ENCODE peak calls at places on chromosomes 3 and 15, in four cellular contexts. D is GM23248, T is body of pancreas, K is tibial artery. Z is an unnamed sample.
A peak's percentile ranks its signal among the peaks of the same experiment; 100 is the strongest.

GRCh38 chr3:120855665-120856437 is 52.2 kb upstream of the STXBP5L start:
- DNase-seq in D (peak; percentile 94), T (no peak), K (peak; percentile 37), Z (peak; percentile 89)

GRCh38 chr15:22895465-22896190 is 57.2 kb downstream of the NIPA2 start:
- DNase-seq in D (peak; percentile 30), T (no peak), K (no peak), Z (no peak)

GRCh38 chr3:65785065-65785645 is 253.6 kb downstream of the MAGI1 start:
- DNase-seq in D (peak; percentile 70), T (no peak), K (no peak), Z (no peak)

GRCh38 chr15:68360716-68361115 is 71.2 kb downstream of the ITGA11 start:
- DNase-seq in D (no peak), T (no peak), K (no peak), Z (no peak)

GRCh38 chr15:38992541-38993334 is 428.1 kb upstream of the RASGRP1 start:
- DNase-seq in D (no peak), T (no peak), K (no peak), Z (no peak)

GRCh38 chr3:70753572-70753971 is 441.1 kb upstream of the MDFIC2 start:
- DNase-seq in D (no peak), T (no peak), K (no peak), Z (no peak)

GRCh38 chr3:47780727-47781325 is 867 bp downstream of the SMARCC1 start:
- DNase-seq in D (peak; percentile 59), T (no peak), K (no peak), Z (no peak)

GRCh38 chr3:51706788-51707731 is at the start of gene GRM2:
- DNase-seq in D (peak; percentile 85), T (peak; percentile 88), K (peak; percentile 57), Z (no peak)

GRCh38 chr15:99143655-99144610 is 39.1 kb downstream of the SYNM start:
- DNase-seq in D (peak; percentile 87), T (peak; percentile 62), K (peak; percentile 94), Z (no peak)

GRCh38 chr3:20515834-20516233 is 329.8 kb upstream of the SGO1 start:
- DNase-seq in D (no peak), T (no peak), K (no peak), Z (no peak)

GRCh38 chr3:189710620-189711388 is 79.6 kb downstream of the TP63 start:
- DNase-seq in D (peak; percentile 97), T (peak; percentile 31), K (no peak), Z (no peak)

GRCh38 chr3:176584413-176585176 is 612.7 kb downstream of the TBL1XR1 start:
- DNase-seq in D (peak; percentile 72), T (no peak), K (no peak), Z (no peak)

GRCh38 chr3:155995525-155996370 is 124.6 kb upstream of the KCNAB1 start:
- DNase-seq in D (peak; percentile 66), T (peak; percentile 7), K (no peak), Z (no peak)

GRCh38 chr3:43862992-43863805 is 172.5 kb downstream of the ABHD5 start:
- DNase-seq in D (no peak), T (no peak), K (no peak), Z (no peak)

GRCh38 chr3:143433787-143434378 is 314.3 kb downstream of the CHST2 start:
- DNase-seq in D (peak; percentile 14), T (no peak), K (no peak), Z (no peak)

GRCh38 chr3:8532251-8532831 is 30.7 kb downstream of the LMCD1 start:
- DNase-seq in D (peak; percentile 92), T (no peak), K (peak; percentile 42), Z (no peak)

GRCh38 chr3:182731764-182732163 is 61.5 kb upstream of the ATP11B start:
- DNase-seq in D (no peak), T (no peak), K (no peak), Z (no peak)

GRCh38 chr15:92902723-92903587 is 2.8 kb downstream of the CHD2 start:
- DNase-seq in D (peak; percentile 50), T (no peak), K (no peak), Z (no peak)

GRCh38 chr15:98840010-98840409 is 167.6 kb downstream of the PGPEP1L start:
- DNase-seq in D (no peak), T (no peak), K (no peak), Z (no peak)

GRCh38 chr15:64536244-64536836 is 76.0 kb downstream of the ZNF609 start:
- DNase-seq in D (peak; percentile 85), T (no peak), K (no peak), Z (no peak)

GRCh38 chr15:83166218-83166617 is 41.4 kb downstream of the HDGFL3 start:
- DNase-seq in D (no peak), T (no peak), K (no peak), Z (no peak)

GRCh38 chr3:126558336-126559071 is at the start of gene C3orf22:
- DNase-seq in D (no peak), T (no peak), K (no peak), Z (peak; percentile 4)

GRCh38 chr3:153977148-153977547 is 144.0 kb upstream of the ARHGEF26 start:
- DNase-seq in D (peak; percentile 71), T (no peak), K (peak; percentile 45), Z (no peak)

GRCh38 chr15:37789881-37790280 is 144.6 kb upstream of the TMCO5A start:
- DNase-seq in D (peak; percentile 75), T (no peak), K (no peak), Z (no peak)

GRCh38 chr3:15011174-15011573 is 53.9 kb downstream of the MRPS25 start:
- DNase-seq in D (no peak), T (no peak), K (no peak), Z (no peak)

GRCh38 chr3:11394397-11394796 is 122.2 kb downstream of the ATG7 start:
- DNase-seq in D (no peak), T (no peak), K (no peak), Z (no peak)

GRCh38 chr3:15977598-15978232 is 179.9 kb upstream of the ANKRD28 start:
- DNase-seq in D (no peak), T (no peak), K (no peak), Z (no peak)

GRCh38 chr15:80095511-80095910 is 36.0 kb downstream of the ZFAND6 start:
- DNase-seq in D (no peak), T (no peak), K (no peak), Z (no peak)

GRCh38 chr15:62886431-62887071 is 156.0 kb upstream of the TPM1 start:
- DNase-seq in D (peak; percentile 79), T (no peak), K (no peak), Z (no peak)

GRCh38 chr15:57203906-57204305 is 172.4 kb upstream of the CGNL1 start:
- DNase-seq in D (no peak), T (no peak), K (no peak), Z (no peak)

GRCh38 chr3:64837126-64837738 is 149.4 kb upstream of the ADAMTS9 start:
- DNase-seq in D (no peak), T (no peak), K (no peak), Z (no peak)

GRCh38 chr3:109563149-109563548 is 225.8 kb upstream of the DPPA4 start:
- DNase-seq in D (no peak), T (no peak), K (no peak), Z (no peak)

GRCh38 chr3:156533205-156533604 is 21.7 kb downstream of the SSR3 start:
- DNase-seq in D (no peak), T (no peak), K (no peak), Z (no peak)

GRCh38 chr3:78690806-78691205 is 1077.0 kb downstream of the ROBO1 start:
- DNase-seq in D (peak; percentile 58), T (no peak), K (no peak), Z (no peak)

DNA sequence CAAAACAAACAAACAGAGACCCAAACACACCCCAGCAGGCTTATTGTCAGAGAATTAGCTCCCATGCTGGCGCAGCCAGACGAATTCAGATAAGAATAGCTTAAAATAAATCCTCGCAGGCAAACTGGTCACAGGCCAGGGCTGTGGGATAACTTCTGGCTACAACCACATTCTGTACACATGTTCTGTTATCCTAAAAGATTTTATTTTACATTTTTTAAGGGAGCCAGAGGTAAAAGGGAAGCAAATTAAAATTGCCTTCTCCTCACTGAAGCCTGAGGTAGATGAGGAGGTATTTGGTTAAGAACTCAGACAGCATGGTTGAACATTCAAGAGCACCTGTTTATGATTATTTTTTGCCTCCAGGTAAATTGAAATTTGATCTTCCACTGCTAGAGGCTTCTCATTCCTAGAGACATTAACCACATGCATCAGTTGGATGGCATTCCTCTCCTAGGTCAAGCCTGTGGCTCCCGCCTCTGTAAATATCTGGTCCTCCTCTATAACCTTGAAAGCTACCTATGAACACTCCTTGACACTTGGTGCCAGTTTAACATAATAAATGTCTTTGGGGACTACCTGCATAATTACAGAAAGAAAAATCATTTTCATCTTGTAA is 190.3 kb downstream of the SATB1 start:
- DNase-seq in D (no peak), T (peak; percentile 6), K (no peak), Z (no peak)
- H3K27ac ChIP-seq in D (no peak overlapping the region), T (no peak overlapping the region), K (no peak overlapping the region), Z (no peak overlapping the region)

GRCh38 chr3:115100806-115101205 is 46.3 kb downstream of the ZBTB20 start:
- DNase-seq in D (no peak), T (no peak), K (no peak), Z (no peak)

GRCh38 chr3:115099115-115099884 is 47.8 kb downstream of the ZBTB20 start:
- DNase-seq in D (peak; percentile 27), T (peak; percentile 31), K (no peak), Z (no peak)

GRCh38 chr3:115095236-115095635 is 51.9 kb downstream of the ZBTB20 start:
- DNase-seq in D (no peak), T (no peak), K (no peak), Z (no peak)

GRCh38 chr3:115098354-115099073 is 48.6 kb downstream of the ZBTB20 start:
- DNase-seq in D (no peak), T (no peak), K (no peak), Z (no peak)

DNA sequence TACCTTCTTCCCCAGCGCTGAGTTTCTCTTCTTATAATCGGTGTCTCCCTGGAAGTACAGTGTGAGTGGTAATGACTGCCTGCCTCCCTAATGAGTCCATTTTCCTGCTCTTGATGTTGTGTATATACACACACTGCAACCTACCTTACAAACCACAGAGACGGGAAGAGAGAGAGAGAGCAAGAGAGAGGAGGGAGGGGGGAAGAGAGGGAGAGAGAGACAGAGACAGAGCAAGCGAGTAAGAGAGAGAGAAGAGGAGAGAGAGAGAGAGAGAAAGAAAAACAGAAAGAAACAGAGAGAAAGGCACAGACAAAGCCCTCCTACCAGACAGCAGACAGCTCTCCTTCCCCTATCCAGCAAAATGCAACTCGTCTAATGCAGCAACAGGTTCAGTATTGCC is 46.9 kb downstream of the ZBTB20 start:
- DNase-seq in D (peak; percentile 51), T (peak; percentile 33), K (no peak), Z (no peak)
- H3K27ac ChIP-seq in D (peak overlapping the region; percentile 69), T (peak overlapping the region; percentile 73), K (peak overlapping the region; percentile 62), Z (peak overlapping the region; percentile 81)

DNA sequence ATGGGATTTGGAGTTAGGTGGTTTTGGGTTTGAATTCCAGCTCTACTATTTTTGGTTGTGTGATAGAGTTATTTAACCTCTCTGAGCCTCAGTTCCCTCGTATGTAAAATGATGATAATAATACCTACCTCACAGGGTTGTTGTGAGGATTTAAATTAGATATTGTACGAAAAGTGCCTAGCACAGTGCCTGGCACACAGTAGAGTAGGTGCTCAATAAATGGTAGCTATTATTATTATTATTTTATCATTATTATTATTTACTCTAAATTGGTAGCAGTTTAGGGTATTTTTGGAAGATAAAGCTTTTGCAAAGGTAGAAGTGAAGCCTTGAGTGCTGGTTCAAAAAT is 1.3 kb upstream of the AP2M1 start:
- DNase-seq in D (no peak), T (no peak), K (no peak), Z (no peak)
- H3K27ac ChIP-seq in D (peak overlapping the region; percentile 92), T (no peak overlapping the region), K (peak overlapping the region; percentile 70), Z (peak overlapping the region; percentile 82)

DNA sequence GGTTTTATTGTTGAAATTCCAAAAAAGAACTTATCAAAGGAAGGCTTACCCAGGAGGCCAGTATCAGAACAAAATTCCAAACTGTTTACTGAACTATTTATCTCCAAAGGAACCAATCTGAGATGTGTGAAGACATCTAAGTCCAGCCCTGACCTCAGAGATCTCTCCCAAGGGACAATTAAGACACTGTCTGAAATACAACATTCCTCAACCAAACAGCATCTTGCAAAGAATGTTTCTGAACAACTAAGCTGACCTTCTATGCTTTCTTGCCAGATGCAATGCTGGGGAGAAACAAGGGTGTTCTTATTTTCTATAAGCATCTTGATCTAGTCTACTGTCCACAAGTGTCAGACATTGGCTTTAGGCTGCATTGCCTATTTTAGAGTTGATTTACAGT is 13.6 kb downstream of the PDZRN3 start:
- DNase-seq in D (peak; percentile 63), T (no peak), K (no peak), Z (no peak)
- H3K27ac ChIP-seq in D (peak overlapping the region; percentile 35), T (no peak overlapping the region), K (no peak overlapping the region), Z (no peak overlapping the region)